ENCODE peak calls at places on chromosomes 13 and 19, in four cellular contexts. N is K562, W is GM12878, T is HepG2. K is an unnamed sample.

GRCh38 chr13:76759877-76760276 is 126.3 kb downstream of the KCTD12 start:
- DNase-seq in N (no peak), W (no peak), T (no peak), K (no peak)

GRCh38 chr19:3664879-3665642 is 35.2 kb downstream of the PIP5K1C start:
- DNase-seq in N (no peak), W (no peak), T (no peak), K (no peak)

GRCh38 chr13:22625691-22626090 is 555.1 kb upstream of the SGCG start:
- DNase-seq in N (no peak), W (no peak), T (no peak), K (no peak)

GRCh38 chr13:87094646-87095045 is 576.5 kb upstream of the SLITRK5 start:
- DNase-seq in N (no peak), W (no peak), T (no peak), K (no peak)

GRCh38 chr13:79626924-79627323 is 146.0 kb downstream of the NDFIP2 start:
- DNase-seq in N (no peak), W (no peak), T (no peak), K (no peak)

GRCh38 chr13:54563286-54563685 is 1534.7 kb downstream of the OLFM4 start:
- DNase-seq in N (no peak), W (no peak), T (no peak), K (no peak)

GRCh38 chr13:93183302-93183701 is 43.3 kb upstream of the GPC6 start:
- DNase-seq in N (no peak), W (no peak), T (no peak), K (no peak)

GRCh38 chr13:73938375-73939070 is 195.7 kb downstream of the KLF12 start:
- DNase-seq in N (no peak), W (no peak), T (no peak), K (peak)

GRCh38 chr13:112331675-112332074 is 44.5 kb upstream of the SPACA7 start:
- DNase-seq in N (no peak), W (no peak), T (no peak), K (no peak)

GRCh38 chr13:106468948-106469590 is 66.4 kb downstream of the EFNB2 start:
- DNase-seq in N (no peak), W (no peak), T (no peak), K (no peak)

GRCh38 chr19:4064073-4064550 is 2.6 kb downstream of the ZBTB7A start:
- DNase-seq in N (no peak), W (no peak), T (no peak), K (no peak)

GRCh38 chr19:3154957-3155736 is 19.3 kb downstream of the GNA15 start:
- DNase-seq in N (peak), W (peak), T (peak), K (peak)

GRCh38 chr13:106507560-106508274 is 27.7 kb downstream of the EFNB2 start:
- DNase-seq in N (peak), W (no peak), T (peak), K (peak)

GRCh38 chr19:35347171-35347929 is at the start of gene FFAR1:
- DNase-seq in N (peak), W (peak), T (no peak), K (no peak)

GRCh38 chr13:59024434-59024833 is 1139.3 kb downstream of the DIAPH3 start:
- DNase-seq in N (no peak), W (no peak), T (no peak), K (no peak)

GRCh38 chr13:34452831-34453230 is 489.2 kb upstream of the NBEA start:
- DNase-seq in N (no peak), W (no peak), T (no peak), K (no peak)

GRCh38 chr13:84649853-84650252 is 767.6 kb upstream of the SLITRK1 start:
- DNase-seq in N (no peak), W (no peak), T (no peak), K (no peak)

GRCh38 chr19:46856062-46857022 is 4.5 kb upstream of the ARHGAP35 start:
- DNase-seq in N (peak), W (peak), T (peak), K (peak)

GRCh38 chr13:114027046-114027760 is 53.3 kb upstream of the C13orf46 start:
- DNase-seq in N (no peak), W (no peak), T (no peak), K (no peak)

GRCh38 chr13:78675112-78675511 is 16.2 kb upstream of the OBI1 start:
- DNase-seq in N (no peak), W (no peak), T (no peak), K (no peak)

DNA sequence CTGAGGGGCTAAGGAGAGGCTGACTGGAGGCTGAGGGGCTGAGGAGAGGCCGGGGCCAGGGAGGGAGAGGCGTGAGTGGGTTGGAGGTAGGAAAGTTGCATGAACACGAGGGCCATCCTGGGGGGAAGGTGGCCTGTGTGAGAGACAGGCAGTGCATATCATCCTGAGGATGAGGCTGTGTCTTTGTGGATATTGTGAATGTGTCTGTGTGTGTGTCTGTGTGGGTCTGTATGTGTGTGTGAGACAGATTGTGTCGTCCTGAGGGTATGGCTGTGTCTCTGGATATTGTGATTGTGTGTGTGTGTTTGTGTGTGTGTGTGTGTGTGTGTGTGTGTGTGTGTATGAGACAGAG is 422 bp downstream of the ZNF71 start:
- DNase-seq in N (no peak), W (no peak), T (no peak), K (no peak)
- TF ChIP-seq CHD4 in N (no peak), W (no peak), T (no peak), K (no peak)

DNA sequence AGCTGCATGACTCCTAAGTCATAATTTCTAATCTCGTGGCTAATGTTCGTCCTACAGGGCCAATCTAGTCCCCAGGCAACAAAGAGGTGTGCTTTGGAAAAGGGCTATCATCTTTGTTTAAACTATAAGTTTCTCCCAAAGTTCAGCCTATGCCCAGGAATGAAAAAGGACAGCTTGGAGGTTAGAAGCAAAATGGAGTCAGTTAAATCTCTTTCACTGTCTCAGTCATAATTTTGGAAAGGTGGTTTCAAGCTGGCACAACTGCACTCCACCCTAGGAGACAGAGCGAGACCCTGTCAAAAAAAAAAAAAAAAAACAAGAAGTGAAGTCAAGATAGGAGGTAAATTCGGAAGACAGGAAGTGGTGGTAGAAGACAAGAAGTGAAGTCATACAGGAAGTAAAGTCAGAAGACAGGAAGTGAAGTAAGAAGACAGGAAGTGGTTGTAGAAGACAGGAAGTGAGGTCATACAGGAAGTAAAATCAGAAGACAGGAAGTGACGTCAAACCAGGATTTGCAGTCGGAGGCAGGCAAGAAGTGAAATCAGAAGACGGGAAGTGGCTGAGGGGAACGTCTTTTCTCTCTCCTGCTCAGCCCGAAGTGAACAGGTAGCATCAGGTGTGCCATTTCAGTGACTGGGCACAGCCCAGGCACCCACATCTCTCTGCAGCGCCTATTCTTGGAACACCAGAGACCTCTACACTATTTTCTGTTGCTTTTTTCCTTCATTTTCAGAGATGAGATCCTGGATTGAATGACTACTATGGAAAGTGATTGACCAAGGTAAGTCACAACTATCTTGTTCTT is 32.2 kb downstream of the GP6 start:
- DNase-seq in N (peak), W (peak), T (peak), K (peak)
- TF ChIP-seq POLR2A in N (peak), W (peak), T (no peak), K (peak)

GRCh38 chr19:44747739-44748425 is 626 bp upstream of the BCL3 start:
- DNase-seq in N (no peak), W (no peak), T (peak), K (peak)

GRCh38 chr19:44746946-44747738 is 1.4 kb upstream of the BCL3 start:
- DNase-seq in N (peak), W (peak), T (peak), K (peak)

GRCh38 chr19:44745386-44745831 is 3.1 kb upstream of the BCL3 start:
- DNase-seq in N (no peak), W (no peak), T (no peak), K (peak)

GRCh38 chr19:44745887-44746600 is 2.5 kb upstream of the BCL3 start:
- DNase-seq in N (no peak), W (no peak), T (no peak), K (no peak)

DNA sequence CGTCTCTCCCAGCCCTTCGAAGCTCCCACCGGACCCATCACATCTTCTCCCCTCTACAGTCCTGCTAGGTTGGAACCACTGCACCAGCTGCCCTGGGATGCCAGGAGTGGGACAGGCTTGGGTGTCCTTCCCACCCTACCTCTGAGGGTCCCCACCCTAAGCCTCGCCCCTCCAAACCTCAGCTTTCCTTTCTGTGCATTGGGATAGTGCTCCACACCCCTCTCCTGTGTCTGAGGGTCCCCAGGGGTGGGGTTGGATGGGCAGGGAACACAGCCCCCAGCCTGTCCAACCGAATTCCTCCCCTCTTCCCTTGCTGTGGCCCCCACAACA is 1.9 kb upstream of the BCL3 start:
- DNase-seq in N (no peak), W (no peak), T (no peak), K (no peak)
- H3K4me3 ChIP-seq in N (no peak), W (no peak), T (peak), K (no peak)

GRCh38 chr19:49973987-49974386 is 13.0 kb upstream of the SIGLEC11 start:
- DNase-seq in N (no peak), W (no peak), T (no peak), K (no peak)
- TF ChIP-seq CHD4 in N (no peak), W (no peak), T (no peak), K (no peak)

DNA sequence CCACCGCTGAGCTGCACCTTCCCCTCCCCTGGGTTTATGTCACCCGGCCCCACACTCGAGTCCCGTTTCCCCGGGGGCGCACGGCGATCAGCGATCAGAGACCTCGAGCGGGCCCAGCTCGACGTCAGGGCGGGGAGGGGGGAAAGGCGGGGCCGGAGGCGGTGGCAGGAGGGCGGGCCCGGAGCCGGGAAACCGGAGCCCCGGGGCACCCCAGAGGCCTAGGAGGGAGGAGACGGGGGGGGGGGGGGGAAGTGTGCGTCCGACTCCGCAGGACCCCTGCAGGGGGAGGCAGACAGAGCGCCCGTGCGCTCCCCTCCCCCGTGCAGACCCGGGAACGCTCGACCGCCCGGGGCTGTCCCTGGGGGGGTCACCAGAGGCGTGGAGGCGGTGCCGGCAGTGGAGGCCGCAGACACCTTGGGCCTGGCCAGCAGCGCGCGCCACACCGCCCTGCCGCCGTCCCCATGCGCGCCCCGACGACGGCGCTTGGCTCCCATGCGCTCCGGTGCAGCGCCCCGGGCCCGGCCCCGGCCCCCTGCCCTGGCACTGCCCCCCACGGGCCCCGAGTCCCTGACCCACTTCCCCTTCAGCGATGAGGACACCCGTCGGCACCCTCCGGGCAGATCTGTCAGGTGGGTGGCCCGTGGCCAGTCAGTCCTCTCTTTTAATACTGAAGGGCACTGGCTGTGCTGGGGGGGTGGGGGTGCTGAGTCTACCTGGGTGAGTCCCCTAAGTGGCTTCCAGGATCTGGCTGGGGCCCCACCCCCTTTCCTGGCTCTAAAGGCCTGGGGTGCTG is 11.8 kb downstream of the PDE4A start:
- DNase-seq in N (peak), W (no peak), T (no peak), K (no peak)
- TF ChIP-seq POLR2A in N (no peak), W (no peak), T (no peak), K (no peak)

DNA sequence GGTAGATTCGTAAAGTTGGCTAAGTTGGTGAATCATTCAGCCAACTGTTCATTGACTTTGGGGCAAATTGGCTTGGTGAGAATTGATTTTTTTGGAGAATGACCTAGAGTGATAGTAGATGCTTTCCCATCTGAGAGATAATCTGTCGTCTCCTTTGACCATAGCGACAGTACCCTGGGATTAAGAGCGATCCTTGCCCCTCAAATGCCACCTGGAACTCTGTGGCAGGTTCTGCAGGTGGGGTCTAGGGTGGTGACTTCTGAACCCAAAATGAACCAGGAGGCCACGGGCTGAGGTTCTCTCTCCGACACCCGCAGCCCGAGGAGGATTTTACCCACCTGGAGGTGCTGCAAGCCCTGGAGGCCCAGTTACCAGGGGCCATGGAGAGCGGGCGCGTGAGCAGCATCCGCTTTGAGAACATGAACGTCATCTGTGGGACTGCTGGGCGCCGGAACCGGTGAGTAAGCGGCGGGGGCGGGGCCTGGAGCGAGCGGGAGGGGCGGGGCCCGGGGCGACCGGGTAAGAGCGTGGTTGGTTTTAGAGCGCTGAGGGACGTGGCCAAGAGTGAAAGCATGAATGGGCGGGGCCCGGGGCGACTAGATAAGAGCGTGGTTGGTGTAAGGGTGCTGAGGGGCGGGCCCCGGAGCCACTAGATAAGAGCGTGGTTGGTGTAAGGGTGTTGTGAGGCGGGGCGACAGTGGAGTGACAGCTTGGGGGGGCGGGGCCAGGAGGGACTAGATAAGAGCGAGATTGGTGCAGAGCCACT is 8.6 kb downstream of the C19orf81 start:
- DNase-seq in N (peak), W (peak), T (peak), K (peak)
- H3K4me3 ChIP-seq in N (peak), W (no peak), T (no peak), K (peak)

GRCh38 chr19:32976223-32976805 is 4.3 kb downstream of the FAAP24 start:
- DNase-seq in N (peak), W (no peak), T (peak), K (peak)

GRCh38 chr19:32966750-32967149 is 5.0 kb downstream of the CEP89 start:
- DNase-seq in N (no peak), W (no peak), T (no peak), K (no peak)

GRCh38 chr19:32971715-32972540 is at the start of the genes CEP89 and FAAP24:
- DNase-seq in N (peak), W (peak), T (peak), K (peak)

GRCh38 chr19:32969549-32969948 is 2.2 kb downstream of the CEP89 start:
- DNase-seq in N (no peak), W (no peak), T (no peak), K (no peak)

DNA sequence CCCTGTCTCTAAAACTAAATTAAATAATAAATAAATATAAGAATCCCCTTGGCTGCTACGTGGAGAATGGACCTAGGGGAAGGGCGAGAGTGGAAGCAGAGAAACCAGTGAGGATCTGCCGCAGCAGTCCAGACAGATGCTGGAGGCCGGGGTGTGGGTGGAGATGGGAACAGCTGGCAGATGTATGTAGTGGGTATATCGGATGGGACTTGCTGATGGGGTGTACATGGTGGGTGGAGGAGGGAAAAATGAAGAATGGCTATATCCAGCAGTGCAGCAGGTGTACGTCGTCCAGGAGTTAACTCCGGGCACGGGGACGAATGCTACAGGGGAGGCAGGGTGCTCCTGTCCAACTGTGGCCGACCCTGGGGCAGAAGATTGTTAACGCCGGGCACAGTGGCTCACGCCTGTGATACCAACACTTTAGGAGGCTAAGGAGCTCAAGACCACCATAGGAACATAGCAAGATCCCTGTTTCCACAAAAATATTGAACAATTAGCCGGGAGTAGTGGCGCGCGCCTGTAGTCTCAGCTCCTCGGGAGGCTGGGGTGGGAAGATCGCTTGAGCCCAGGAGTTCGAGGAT is 654 bp downstream of the CEP89 start:
- DNase-seq in N (no peak), W (no peak), T (no peak), K (no peak)
- TF ChIP-seq CHD4 in N (no peak), W (no peak), T (no peak), K (no peak)

DNA sequence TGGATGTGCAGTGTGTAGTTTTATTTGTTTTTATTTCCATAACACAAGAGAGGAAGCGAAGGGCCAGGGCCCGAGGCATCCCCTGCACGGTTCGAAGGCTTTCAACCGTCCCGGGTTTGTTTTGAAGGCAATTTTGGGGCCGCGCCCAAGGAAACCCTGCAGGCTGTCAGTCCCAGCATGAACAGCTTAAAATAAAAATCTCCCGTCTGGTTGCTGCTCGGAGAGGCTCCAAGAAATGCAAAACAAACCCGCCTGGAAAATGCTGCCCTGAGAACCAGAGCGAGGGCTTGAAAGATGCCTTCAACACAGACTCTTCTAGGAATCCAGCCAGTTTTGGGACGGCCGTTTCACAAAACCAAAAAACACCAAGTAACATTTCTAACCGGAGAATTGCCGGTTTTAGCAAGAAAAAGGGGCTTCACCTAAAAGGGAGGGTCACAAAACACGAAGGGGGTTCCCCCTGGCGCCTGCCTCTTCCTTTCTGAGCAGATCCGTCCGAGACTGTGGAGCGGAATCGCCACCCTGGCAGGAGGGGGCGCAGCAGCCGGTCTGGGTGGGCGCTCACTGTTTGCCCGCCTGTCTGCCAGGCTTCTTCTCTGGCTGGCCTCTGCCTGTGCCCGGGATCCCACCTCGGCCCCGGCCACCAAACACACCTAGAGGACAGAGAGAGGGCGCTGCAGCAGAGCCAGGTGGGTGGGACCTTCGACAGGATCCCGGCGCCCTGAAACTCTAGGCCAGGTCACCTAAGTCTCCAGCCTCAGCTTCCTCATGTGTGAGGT is 15.8 kb downstream of the LSM4 start:
- DNase-seq in N (no peak), W (no peak), T (no peak), K (no peak)
- TF ChIP-seq POLR2A in N (no peak), W (no peak), T (no peak), K (no peak)

DNA sequence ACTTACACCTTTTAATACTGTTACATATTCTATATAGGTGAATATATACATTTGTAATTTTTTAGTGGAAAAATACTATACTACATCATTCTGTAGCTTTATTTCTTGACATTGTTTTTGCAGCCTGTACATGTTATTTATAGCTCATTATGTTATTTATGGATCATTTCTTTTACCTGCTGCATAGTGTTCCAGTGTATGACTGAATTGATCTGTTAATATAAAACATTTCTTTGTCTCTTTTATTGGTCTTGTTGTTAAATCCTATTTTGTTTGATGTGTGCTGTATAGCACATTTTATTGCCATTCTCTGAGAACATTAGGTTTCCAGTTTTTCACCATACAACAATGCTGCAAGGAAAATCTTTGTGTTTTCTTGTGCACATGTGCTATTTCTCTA is 2.4 kb downstream of the SETDB2 start:
- DNase-seq in N (no peak), W (no peak), T (no peak), K (no peak)
- H3K4me3 ChIP-seq in N (peak), W (peak), T (peak), K (no peak)